ENCODE peak calls at places on chromosome 18, in nine cellular contexts. One of them, this sample, is unnamed.

GRCh38 chr18:76384861-76385680 is 110.0 kb downstream of the ZNF516 start:
- DNase-seq in RCC 7860: no peak
- DNase-seq in caudate nucleus: no peak
- DNase-seq in activated gamma-delta T cell treated with anti-CD3 and anti-CD28 coated beads, Interleukin-2, amount 50 U/mL, for 16 hours: no peak
- DNase-seq in M059J: no peak
- DNase-seq in ELF-1: no peak
- DNase-seq in nephron progenitor cell: no peak
- DNase-seq in KG1: no peak
- DNase-seq in NCI-H510A: no peak
- DNase-seq in this sample: no peak

GRCh38 chr18:21769206-21769605 is 28.6 kb downstream of the MIB1 start:
- DNase-seq in RCC 7860: no peak
- DNase-seq in caudate nucleus: no peak
- DNase-seq in activated gamma-delta T cell treated with anti-CD3 and anti-CD28 coated beads, Interleukin-2, amount 50 U/mL, for 16 hours: no peak
- DNase-seq in M059J: no peak
- DNase-seq in ELF-1: no peak
- DNase-seq in nephron progenitor cell: no peak
- DNase-seq in KG1: no peak
- DNase-seq in NCI-H510A: no peak
- DNase-seq in this sample: no peak

GRCh38 chr18:74567805-74568204 is 29.9 kb upstream of the ZNF407 start:
- DNase-seq in RCC 7860: no peak
- DNase-seq in caudate nucleus: no peak
- DNase-seq in activated gamma-delta T cell treated with anti-CD3 and anti-CD28 coated beads, Interleukin-2, amount 50 U/mL, for 16 hours: no peak
- DNase-seq in M059J: no peak
- DNase-seq in ELF-1: no peak
- DNase-seq in nephron progenitor cell: no peak
- DNase-seq in KG1: no peak
- DNase-seq in NCI-H510A: no peak
- DNase-seq in this sample: no peak

GRCh38 chr18:2409906-2410305 is 161.4 kb downstream of the METTL4 start:
- DNase-seq in RCC 7860: no peak
- DNase-seq in caudate nucleus: no peak
- DNase-seq in activated gamma-delta T cell treated with anti-CD3 and anti-CD28 coated beads, Interleukin-2, amount 50 U/mL, for 16 hours: no peak
- DNase-seq in M059J: no peak
- DNase-seq in ELF-1: no peak
- DNase-seq in nephron progenitor cell: no peak
- DNase-seq in KG1: no peak
- DNase-seq in NCI-H510A: no peak
- DNase-seq in this sample: no peak

GRCh38 chr18:11178951-11179549 is 29.7 kb upstream of the PIEZO2 start:
- DNase-seq in RCC 7860: no peak
- DNase-seq in caudate nucleus: no peak
- DNase-seq in activated gamma-delta T cell treated with anti-CD3 and anti-CD28 coated beads, Interleukin-2, amount 50 U/mL, for 16 hours: no peak
- DNase-seq in M059J: peak; percentile 23
- DNase-seq in ELF-1: no peak
- DNase-seq in nephron progenitor cell: no peak
- DNase-seq in KG1: no peak
- DNase-seq in NCI-H510A: no peak
- DNase-seq in this sample: no peak

GRCh38 chr18:23964282-23965238 is 50.0 kb upstream of the TTC39C start:
- DNase-seq in RCC 7860: peak; percentile 11
- DNase-seq in caudate nucleus: no peak
- DNase-seq in activated gamma-delta T cell treated with anti-CD3 and anti-CD28 coated beads, Interleukin-2, amount 50 U/mL, for 16 hours: peak; percentile 27
- DNase-seq in M059J: no peak
- DNase-seq in ELF-1: no peak
- DNase-seq in nephron progenitor cell: no peak
- DNase-seq in KG1: no peak
- DNase-seq in NCI-H510A: no peak
- DNase-seq in this sample: no peak

GRCh38 chr18:9648431-9649163 is 34.2 kb upstream of the PPP4R1 start:
- DNase-seq in RCC 7860: peak; percentile 31
- DNase-seq in caudate nucleus: no peak
- DNase-seq in activated gamma-delta T cell treated with anti-CD3 and anti-CD28 coated beads, Interleukin-2, amount 50 U/mL, for 16 hours: no peak
- DNase-seq in M059J: no peak
- DNase-seq in ELF-1: no peak
- DNase-seq in nephron progenitor cell: no peak
- DNase-seq in KG1: no peak
- DNase-seq in NCI-H510A: no peak
- DNase-seq in this sample: no peak

GRCh38 chr18:43482600-43482999 is 205.3 kb upstream of the SYT4 start:
- DNase-seq in RCC 7860: no peak
- DNase-seq in caudate nucleus: no peak
- DNase-seq in activated gamma-delta T cell treated with anti-CD3 and anti-CD28 coated beads, Interleukin-2, amount 50 U/mL, for 16 hours: no peak
- DNase-seq in M059J: no peak
- DNase-seq in ELF-1: no peak
- DNase-seq in nephron progenitor cell: no peak
- DNase-seq in KG1: no peak
- DNase-seq in NCI-H510A: no peak
- DNase-seq in this sample: no peak

GRCh38 chr18:36828630-36829361 is at the start of the genes KIAA1328 and TPGS2:
- DNase-seq in RCC 7860: peak; percentile 67
- DNase-seq in caudate nucleus: peak; percentile 81
- DNase-seq in activated gamma-delta T cell treated with anti-CD3 and anti-CD28 coated beads, Interleukin-2, amount 50 U/mL, for 16 hours: peak; percentile 78
- DNase-seq in M059J: peak; percentile 86
- DNase-seq in ELF-1: peak; percentile 91
- DNase-seq in nephron progenitor cell: peak; percentile 84
- DNase-seq in KG1: peak; percentile 78
- DNase-seq in NCI-H510A: peak; percentile 88
- DNase-seq in this sample: peak; percentile 92

GRCh38 chr18:8367217-8367988 is 241.8 kb upstream of the RAB12 start:
- DNase-seq in RCC 7860: no peak
- DNase-seq in caudate nucleus: peak; percentile 25
- DNase-seq in activated gamma-delta T cell treated with anti-CD3 and anti-CD28 coated beads, Interleukin-2, amount 50 U/mL, for 16 hours: no peak
- DNase-seq in M059J: peak; percentile 18
- DNase-seq in ELF-1: peak; percentile 86
- DNase-seq in nephron progenitor cell: peak; percentile 73
- DNase-seq in KG1: no peak
- DNase-seq in NCI-H510A: peak; percentile 77
- DNase-seq in this sample: no peak

GRCh38 chr18:79245517-79246001 is 150.2 kb upstream of the NFATC1 start:
- DNase-seq in RCC 7860: no peak
- DNase-seq in caudate nucleus: no peak
- DNase-seq in activated gamma-delta T cell treated with anti-CD3 and anti-CD28 coated beads, Interleukin-2, amount 50 U/mL, for 16 hours: no peak
- DNase-seq in M059J: no peak
- DNase-seq in ELF-1: no peak
- DNase-seq in nephron progenitor cell: no peak
- DNase-seq in KG1: no peak
- DNase-seq in NCI-H510A: no peak
- DNase-seq in this sample: no peak

GRCh38 chr18:62407660-62408059 is 82.5 kb downstream of the TNFRSF11A start:
- DNase-seq in RCC 7860: no peak
- DNase-seq in caudate nucleus: no peak
- DNase-seq in activated gamma-delta T cell treated with anti-CD3 and anti-CD28 coated beads, Interleukin-2, amount 50 U/mL, for 16 hours: no peak
- DNase-seq in M059J: no peak
- DNase-seq in ELF-1: no peak
- DNase-seq in nephron progenitor cell: no peak
- DNase-seq in KG1: no peak
- DNase-seq in NCI-H510A: no peak
- DNase-seq in this sample: no peak